ENCODE peak calls at places on chromosomes 12 and 14, in five cellular contexts. M is naive thymus-derived CD4-positive, alpha-beta T cell; Y is heart right ventricle; K is uterus; I is cardiac muscle cell. J is an unnamed sample. For H3K4me1 and H3K27me3, the result is how much of the 10 kb centered on the place peaks cover.

GRCh38 chr14:36671149-36671548 is 9.5 kb downstream of the PAX9 start:
- DNase-seq in K (no peak), I (no peak), M (no peak), Y (no peak), J (no peak)

GRCh38 chr14:35576260-35576659 is 42.3 kb downstream of the INSM2 start:
- DNase-seq in M (no peak), Y (no peak), I (peak), K (no peak), J (no peak)

GRCh38 chr12:47964102-47964723 is 817 bp downstream of the TMEM106C start:
- DNase-seq in M (no peak), Y (no peak), I (peak), K (peak), J (no peak)

GRCh38 chr14:22539831-22540230 is 49.2 kb downstream of the DAD1 start:
- DNase-seq in K (no peak), M (no peak), Y (no peak), I (no peak), J (no peak)

GRCh38 chr14:96122496-96122895 is 82.1 kb upstream of the BDKRB2 start:
- DNase-seq in Y (no peak), M (no peak), I (peak), K (peak), J (no peak)

GRCh38 chr14:51093371-51094281 is 1.3 kb downstream of the TRIM9 start:
- DNase-seq in K (peak), M (peak), I (peak), Y (no peak), J (no peak)

GRCh38 chr12:107368586-107368985 is 275.2 kb upstream of the CRY1 start:
- DNase-seq in M (no peak), Y (no peak), I (no peak), K (no peak), J (no peak)

GRCh38 chr12:119235352-119235751 is 56.6 kb downstream of the HSPB8 start:
- DNase-seq in I (no peak), K (no peak), M (no peak), Y (no peak), J (no peak)

GRCh38 chr14:28754209-28754985 is 12.2 kb upstream of the FOXG1 start:
- DNase-seq in M (no peak), I (peak), Y (peak), K (no peak), J (no peak)

GRCh38 chr14:75486317-75486716 is 36.0 kb upstream of the BATF start:
- DNase-seq in I (no peak), K (no peak), Y (no peak), M (no peak), J (no peak)
- H3K4me3 ChIP-seq in I (no peak), K (no peak), Y (no peak), M (no peak), J (no peak)

GRCh38 chr14:77660754-77661153 is 44.3 kb upstream of the SPTLC2 start:
- DNase-seq in K (no peak), M (no peak), I (no peak), Y (no peak), J (no peak)
- H3K4me1 ChIP-seq in K (under half), M (under half), I (under half), Y (under half), J (under half)

DNA sequence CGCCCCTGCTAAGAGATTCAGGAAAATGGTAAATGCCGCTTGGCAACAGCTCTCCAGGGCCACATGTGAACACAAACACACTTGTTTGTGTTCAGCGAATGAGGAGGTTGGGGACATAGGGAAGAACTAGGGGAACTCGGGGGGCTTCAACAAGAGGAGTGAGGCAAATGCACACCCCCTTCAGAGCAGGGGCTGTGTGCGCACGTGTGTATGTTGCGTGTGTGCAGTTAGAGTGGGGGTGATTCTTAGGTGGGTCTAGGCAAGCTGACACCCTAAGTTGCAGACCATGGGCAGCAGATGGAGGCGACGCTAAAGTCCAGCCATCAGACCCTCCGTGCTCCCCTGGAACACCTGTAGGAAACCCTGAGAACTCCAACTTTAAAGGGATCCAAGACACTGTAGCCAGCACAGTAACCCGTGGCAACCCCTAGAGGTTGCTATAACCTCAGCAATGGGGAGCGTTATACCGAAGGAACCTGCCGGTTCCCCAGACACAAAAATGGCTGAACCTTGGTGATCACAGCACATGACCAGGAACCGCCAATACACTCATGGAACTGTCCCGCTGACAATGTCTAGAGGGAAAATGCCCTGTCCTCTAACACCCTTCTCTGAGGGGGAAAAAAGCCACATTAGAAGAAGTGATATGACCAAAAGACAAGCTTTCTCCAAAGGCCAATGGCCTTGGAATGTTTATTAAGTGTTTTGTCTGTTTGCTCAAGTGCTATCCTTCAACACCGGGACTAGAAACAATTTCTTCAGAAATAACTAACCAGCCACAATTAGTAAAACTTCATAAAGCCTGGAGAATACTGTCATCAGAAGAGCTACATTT is 86.5 kb upstream of the CEP83 start:
- DNase-seq in Y (peak), M (no peak), I (peak), K (no peak), J (no peak)
- H3K27me3 ChIP-seq in Y (under half), M (under half), I (under half), K (under half), J (under half)

GRCh38 chr14:105092912-105093425 is 27.7 kb upstream of the GPR132 start:
- DNase-seq in M (peak), K (peak), Y (peak), I (peak), J (peak)
- H3K4me3 ChIP-seq in M (peak), K (peak), Y (no peak), I (peak), J (peak)

GRCh38 chr12:111411187-111411764 is 5.6 kb downstream of the SH2B3 start:
- DNase-seq in I (no peak), K (no peak), Y (no peak), M (no peak), J (no peak)
- H3K4me1 ChIP-seq in I (under half), K (under half), Y (half or more), M (half or more), J (half or more)

DNA sequence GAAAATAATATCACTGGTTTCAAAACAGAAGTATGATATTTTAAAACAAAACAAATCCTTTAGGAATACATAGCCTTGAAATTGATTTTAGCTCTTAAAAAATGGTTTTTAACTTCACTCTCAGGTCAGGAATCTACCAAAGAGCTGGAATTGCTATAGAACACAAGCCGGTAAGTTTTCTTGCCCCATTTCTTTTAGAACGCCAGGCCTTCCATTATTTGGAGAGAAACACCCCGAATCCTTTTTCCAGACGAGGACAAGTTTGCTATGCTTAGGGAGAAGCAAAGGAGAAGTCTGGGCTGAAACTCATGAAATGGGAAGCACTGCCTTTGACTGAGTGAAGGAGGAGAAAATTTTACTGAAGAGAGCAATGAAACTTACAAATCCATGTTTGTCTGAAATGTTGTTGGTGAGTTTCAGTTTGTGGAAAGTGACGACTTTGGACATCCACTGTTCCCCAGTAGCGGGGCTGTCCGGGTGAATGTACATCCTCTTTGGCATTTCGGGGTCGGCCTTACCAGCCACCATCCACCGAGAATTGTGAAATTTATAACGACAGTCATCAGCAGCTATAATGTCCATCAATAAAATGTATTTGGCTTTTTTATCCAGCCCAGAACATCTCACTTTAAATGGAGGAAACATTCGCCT is 3.4 kb downstream of the TBX3 start:
- DNase-seq in K (no peak), M (no peak), Y (no peak), I (no peak), J (no peak)
- H3K27me3 ChIP-seq in K (under half), M (under half), Y (under half), I (under half), J (under half)

DNA sequence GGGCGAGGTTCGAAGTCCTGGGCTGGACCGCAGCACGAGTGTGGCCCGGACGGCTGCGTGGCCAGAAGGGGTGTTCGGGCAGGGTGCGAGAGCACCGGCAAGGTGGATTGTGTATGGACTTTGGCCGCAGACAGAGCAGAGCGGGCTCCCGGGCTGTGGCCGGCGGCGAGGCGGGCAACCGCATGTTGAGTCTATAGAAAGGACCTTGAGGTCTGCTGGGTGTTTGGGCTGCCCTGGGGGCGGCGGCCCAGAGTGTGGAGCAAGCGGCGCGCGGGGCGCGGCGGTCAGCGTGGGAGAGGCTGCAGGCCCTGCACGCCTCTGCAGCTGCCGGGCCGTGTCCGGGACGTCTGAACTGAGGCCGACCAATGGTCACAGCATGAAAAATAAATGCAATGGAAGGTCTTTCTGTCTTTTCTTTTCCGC is 5.7 kb upstream of the HOXC9 start:
- DNase-seq in I (no peak), M (no peak), Y (no peak), K (no peak), J (no peak)
- H3K4me3 ChIP-seq in I (no peak), M (no peak), Y (no peak), K (peak), J (no peak)

GRCh38 chr12:76332606-76333005 is 15.6 kb downstream of the BBS10 start:
- DNase-seq in Y (no peak), I (no peak), M (no peak), K (no peak), J (no peak)
- H3K4me1 ChIP-seq in Y (under half), I (under half), M (under half), K (under half), J (under half)

J was measured in effector memory CD4-positive, alpha-beta T cell.